ENCODE peak calls at places on chromosome 20, in eight cellular contexts. W, E, O, T, S, U, G and Q are unnamed samples.
A peak's percentile ranks its signal among the peaks of the same experiment; 100 is the strongest.

GRCh38 chr20:564195-564594 is 20.6 kb upstream of the CSNK2A1 start:
- DNase-seq in W (no peak), E (no peak), O (no peak), T (no peak), S (no peak), U (no peak), G (no peak), Q (no peak)

GRCh38 chr20:17345321-17345720 is 118.5 kb downstream of the PCSK2 start:
- DNase-seq in W (no peak), E (no peak), O (no peak), T (no peak), S (no peak), U (no peak), G (no peak), Q (no peak)

GRCh38 chr20:10648651-10649050 is 25.1 kb downstream of the JAG1 start:
- DNase-seq in W (no peak), E (peak; percentile 28), O (no peak), T (peak; percentile 92), S (no peak), U (peak; percentile 91), G (peak; percentile 82), Q (peak; percentile 89)

GRCh38 chr20:31718952-31719643 is 3.6 kb downstream of the BCL2L1 start:
- DNase-seq in W (no peak), E (no peak), O (no peak), T (no peak), S (no peak), U (no peak), G (no peak), Q (no peak)

GRCh38 chr20:16732506-16733152 is 2.8 kb downstream of the SNRPB2 start:
- DNase-seq in W (no peak), E (no peak), O (no peak), T (no peak), S (no peak), U (no peak), G (no peak), Q (no peak)

GRCh38 chr20:10705801-10706459 is 32.1 kb upstream of the JAG1 start:
- DNase-seq in W (no peak), E (no peak), O (no peak), T (no peak), S (peak; percentile 94), U (no peak), G (no peak), Q (no peak)

GRCh38 chr20:31695849-31696804 is 26.5 kb downstream of the BCL2L1 start:
- DNase-seq in W (no peak), E (no peak), O (peak; percentile 56), T (peak; percentile 40), S (peak; percentile 85), U (peak; percentile 57), G (no peak), Q (peak; percentile 37)

GRCh38 chr20:51402201-51402600 is 140.3 kb downstream of the NFATC2 start:
- DNase-seq in W (no peak), E (no peak), O (no peak), T (no peak), S (no peak), U (peak; percentile 71), G (peak; percentile 85), Q (peak; percentile 47)

GRCh38 chr20:19784511-19785172 is 26.6 kb downstream of the RIN2 start:
- DNase-seq in W (no peak), E (peak; percentile 9), O (peak; percentile 75), T (peak; percentile 89), S (peak; percentile 68), U (peak; percentile 91), G (peak; percentile 94), Q (peak; percentile 93)

GRCh38 chr20:21303872-21304586 is 898 bp downstream of the XRN2 start:
- DNase-seq in W (no peak), E (no peak), O (no peak), T (no peak), S (no peak), U (peak; percentile 18), G (peak; percentile 39), Q (peak; percentile 22)

GRCh38 chr20:51660741-51661608 is 107.2 kb downstream of the ATP9A start:
- DNase-seq in W (no peak), E (no peak), O (no peak), T (peak; percentile 48), S (no peak), U (peak; percentile 93), G (peak; percentile 24), Q (peak; percentile 88)

DNA sequence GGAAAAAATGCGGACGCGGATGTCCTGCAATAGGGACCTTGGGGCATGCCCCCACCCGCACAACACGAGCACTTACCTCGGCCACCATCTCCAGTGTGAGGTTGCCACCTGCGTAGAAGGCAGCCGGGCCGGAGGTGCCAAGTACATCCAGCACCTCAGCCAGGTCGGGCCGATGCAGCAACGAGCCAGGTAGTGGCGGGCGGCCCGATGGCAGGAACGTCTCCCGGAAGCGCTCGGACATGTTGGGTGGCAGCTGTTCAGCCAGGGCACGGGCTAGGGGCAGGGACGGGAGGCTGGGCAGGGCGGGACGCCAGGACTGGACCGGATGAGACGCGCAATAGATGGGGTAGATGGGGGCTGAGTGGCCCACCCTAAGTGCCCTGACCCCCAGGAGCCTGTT is 13.3 kb downstream of the GGT7 start:
- DNase-seq in W (no peak), E (no peak), O (no peak), T (no peak), S (no peak), U (no peak), G (no peak), Q (no peak)
- TF ChIP-seq CTCF in W (no peak), E (no peak), O (no peak), T (no peak), S (no peak), U (no peak), G (no peak), Q (no peak)

GRCh38 chr20:36421641-36422040 is 115.5 kb downstream of the DLGAP4 start:
- DNase-seq in W (no peak), E (no peak), O (no peak), T (no peak), S (no peak), U (no peak), G (no peak), Q (no peak)
- H3K4me3 ChIP-seq in W (no peak overlapping the region), E (no peak overlapping the region), O (no peak overlapping the region), T (no peak overlapping the region), S (no peak overlapping the region), U (no peak overlapping the region), G (no peak overlapping the region), Q (no peak overlapping the region)

GRCh38 chr20:45223136-45223535 is 2.0 kb downstream of the SEMG2 start:
- DNase-seq in W (no peak), E (no peak), O (no peak), T (no peak), S (no peak), U (no peak), G (no peak), Q (no peak)

GRCh38 chr20:45218133-45218532 is 3.0 kb upstream of the SEMG2 start:
- DNase-seq in W (no peak), E (no peak), O (no peak), T (no peak), S (no peak), U (no peak), G (no peak), Q (no peak)

GRCh38 chr20:45221076-45221475 is at the start of gene SEMG2:
- DNase-seq in W (no peak), E (no peak), O (no peak), T (no peak), S (no peak), U (no peak), G (no peak), Q (no peak)

GRCh38 chr20:45212831-45213230 is 6.0 kb downstream of the SEMG1 start:
- DNase-seq in W (no peak), E (no peak), O (no peak), T (no peak), S (no peak), U (no peak), G (no peak), Q (no peak)

GRCh38 chr20:45218636-45219035 is 2.5 kb upstream of the SEMG2 start:
- DNase-seq in W (no peak), E (no peak), O (no peak), T (no peak), S (no peak), U (no peak), G (no peak), Q (no peak)
- TF ChIP-seq CTCF in W (no peak), E (no peak), O (no peak), T (no peak), S (no peak), U (no peak), G (no peak), Q (no peak)

GRCh38 chr20:56828402-56828801 is 199.3 kb downstream of the TFAP2C start:
- DNase-seq in W (no peak), E (no peak), O (no peak), T (no peak), S (no peak), U (no peak), G (no peak), Q (no peak)

GRCh38 chr20:56829788-56830385 is 200.8 kb downstream of the TFAP2C start:
- DNase-seq in W (no peak), E (no peak), O (no peak), T (no peak), S (no peak), U (no peak), G (no peak), Q (no peak)

GRCh38 chr20:56826306-56826970 is 197.3 kb downstream of the TFAP2C start:
- DNase-seq in W (no peak), E (no peak), O (no peak), T (no peak), S (no peak), U (peak; percentile 2), G (no peak), Q (peak; percentile 7)

GRCh38 chr20:56827763-56828162 is 198.7 kb downstream of the TFAP2C start:
- DNase-seq in W (no peak), E (no peak), O (no peak), T (no peak), S (no peak), U (no peak), G (no peak), Q (no peak)

DNA sequence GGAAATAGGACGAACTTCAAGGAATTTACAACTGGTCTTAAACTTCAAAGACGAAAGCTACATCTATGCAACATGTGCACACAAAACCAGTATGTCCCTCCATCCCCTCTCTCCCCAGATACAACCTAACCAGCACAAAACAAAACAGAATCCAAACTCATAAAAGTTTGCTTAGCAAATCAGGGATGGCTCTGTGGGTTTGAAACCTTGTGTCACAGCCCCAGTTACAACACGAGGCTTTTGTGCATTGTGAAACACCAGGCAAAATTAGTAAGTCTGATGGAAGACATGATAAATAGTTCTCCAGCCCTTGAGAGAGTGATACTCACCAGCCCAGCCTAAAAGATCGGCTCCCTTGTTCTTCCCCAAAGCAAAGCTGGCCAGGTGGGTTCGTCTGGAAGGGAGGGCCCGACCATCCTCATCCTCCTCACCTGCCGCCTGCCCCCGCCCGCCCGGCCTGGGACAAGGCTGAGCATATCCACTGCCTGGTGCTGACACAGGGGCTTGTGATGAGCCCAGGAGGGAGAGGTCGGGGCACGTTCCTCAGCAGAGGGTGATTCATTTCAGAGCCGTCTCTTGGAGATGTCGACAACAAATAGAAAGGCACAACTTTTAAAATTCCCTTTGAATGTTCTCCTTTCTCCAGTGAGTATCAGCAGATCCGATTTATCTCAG is 198.0 kb downstream of the TFAP2C start:
- DNase-seq in W (no peak), E (no peak), O (no peak), T (peak; percentile 12), S (no peak), U (no peak), G (peak; percentile 48), Q (peak; percentile 3)
- H3K4me3 ChIP-seq in W (no peak overlapping the region), E (no peak overlapping the region), O (no peak overlapping the region), T (no peak overlapping the region), S (no peak overlapping the region), U (no peak overlapping the region), G (no peak overlapping the region), Q (no peak overlapping the region)